ENCODE peak calls at places on chromosomes 7 and 10, in six cellular contexts. M, L, J, B, Y and K are unnamed samples. For H3K4me1, the result is how much of the 10 kb centered on the place peaks cover.

GRCh38 chr7:140625908-140626868 is 14.4 kb downstream of the DENND2A start:
- DNase-seq in B (peak), J (no peak), L (peak), Y (peak), M (peak), K (peak)

GRCh38 chr7:70707823-70708243 is 424.1 kb upstream of the GALNT17 start:
- DNase-seq in B (no peak), M (no peak), Y (no peak), L (no peak), J (no peak), K (no peak)

GRCh38 chr7:5005066-5005465 is 40.6 kb upstream of the RBAK start:
- DNase-seq in J (no peak), B (no peak), Y (no peak), L (no peak), M (no peak), K (no peak)

GRCh38 chr10:133224861-133225366 is 5.1 kb upstream of the UTF1 start:
- DNase-seq in L (no peak), B (no peak), M (peak), J (no peak), Y (no peak), K (peak)

GRCh38 chr10:129099486-129099885 is 367.6 kb upstream of the MGMT start:
- DNase-seq in Y (no peak), M (no peak), J (no peak), L (no peak), B (no peak), K (no peak)

GRCh38 chr10:100670828-100671479 is 74.4 kb upstream of the PAX2 start:
- DNase-seq in J (peak), B (no peak), Y (no peak), L (no peak), M (no peak), K (no peak)

GRCh38 chr10:33661580-33662269 is 327.3 kb upstream of the NRP1 start:
- DNase-seq in Y (peak), L (peak), M (peak), B (peak), J (no peak), K (peak)

GRCh38 chr7:25725483-25725882 is 426.5 kb upstream of the NFE2L3 start:
- DNase-seq in M (no peak), J (no peak), Y (no peak), L (no peak), B (no peak), K (no peak)

GRCh38 chr10:101441539-101442455 is 87.8 kb downstream of the BTRC start:
- DNase-seq in M (no peak), J (peak), Y (peak), B (no peak), L (peak), K (no peak)

GRCh38 chr10:2928219-2928840 is 139.0 kb upstream of the PFKP start:
- DNase-seq in M (peak), L (peak), Y (peak), J (peak), B (peak), K (no peak)

GRCh38 chr10:29915116-29915785 is 144.1 kb downstream of the JCAD start:
- DNase-seq in B (no peak), J (no peak), L (no peak), M (no peak), Y (no peak), K (no peak)

GRCh38 chr7:90384433-90384832 is 18.8 kb upstream of the CLDN12 start:
- DNase-seq in L (no peak), B (no peak), M (no peak), Y (peak), J (no peak), K (no peak)

GRCh38 chr10:73591578-73591902 is 398 bp upstream of the USP54 start:
- DNase-seq in L (no peak), Y (no peak), J (no peak), M (no peak), B (no peak), K (no peak)

GRCh38 chr10:44960098-44960480 is 487 bp downstream of the RASSF4 start:
- DNase-seq in J (no peak), Y (no peak), B (no peak), M (no peak), L (no peak), K (no peak)

GRCh38 chr10:13347235-13348156 is 597 bp downstream of the SEPHS1 start:
- DNase-seq in M (peak), L (peak), Y (peak), J (peak), B (peak), K (peak)

GRCh38 chr10:1230592-1231275 is 174.5 kb downstream of the WDR37 start:
- DNase-seq in Y (no peak), L (no peak), B (no peak), M (no peak), J (no peak), K (no peak)

GRCh38 chr10:43231523-43232078 is 35.3 kb downstream of the RASGEF1A start:
- DNase-seq in J (peak), Y (no peak), L (no peak), M (peak), B (no peak), K (peak)

GRCh38 chr7:70458195-70458695 is 673.7 kb upstream of the GALNT17 start:
- DNase-seq in J (no peak), M (no peak), L (no peak), Y (no peak), B (peak), K (no peak)

GRCh38 chr7:91079491-91079890 is 184.7 kb upstream of the FZD1 start:
- DNase-seq in B (no peak), J (no peak), L (no peak), Y (no peak), M (no peak), K (no peak)

GRCh38 chr7:147509052-147509480 is 1081.5 kb upstream of the C7orf33 start:
- DNase-seq in J (no peak), Y (no peak), L (no peak), M (no peak), B (no peak), K (no peak)

GRCh38 chr7:117312593-117312992 is 10.3 kb downstream of the WNT2 start:
- DNase-seq in M (no peak), B (no peak), Y (no peak), L (no peak), J (no peak), K (no peak)

GRCh38 chr7:31003721-31004120 is 40.0 kb downstream of the GHRHR start:
- DNase-seq in Y (no peak), B (no peak), M (no peak), L (no peak), J (no peak), K (no peak)

GRCh38 chr10:9239298-9239697 is 1184.8 kb downstream of the GATA3 start:
- DNase-seq in Y (peak), B (no peak), J (no peak), L (no peak), M (no peak), K (no peak)

GRCh38 chr7:28135760-28136159 is 44.8 kb downstream of the JAZF1 start:
- DNase-seq in Y (peak), L (no peak), J (no peak), B (no peak), M (no peak), K (no peak)

GRCh38 chr7:18494821-18495408 is 634 bp upstream of the HDAC9 start:
- DNase-seq in J (no peak), Y (no peak), B (no peak), M (peak), L (no peak), K (no peak)

GRCh38 chr10:15227611-15228372 is 59.3 kb upstream of the NMT2 start:
- DNase-seq in J (no peak), M (no peak), L (no peak), Y (no peak), B (no peak), K (no peak)

GRCh38 chr7:116187400-116187799 is 22.9 kb upstream of the TES start:
- DNase-seq in M (no peak), Y (no peak), B (no peak), J (no peak), L (no peak), K (no peak)

GRCh38 chr7:123599766-123600165 is 1.9 kb upstream of the ASB15 start:
- DNase-seq in J (no peak), M (no peak), B (no peak), Y (no peak), L (no peak), K (no peak)

GRCh38 chr7:117975436-117975835 is 102.2 kb upstream of the CTTNBP2 start:
- DNase-seq in L (no peak), Y (peak), B (no peak), M (peak), J (no peak), K (no peak)

GRCh38 chr7:105006367-105007139 is 7.5 kb upstream of the KMT2E start:
- DNase-seq in L (no peak), J (no peak), M (no peak), B (no peak), Y (no peak), K (no peak)

GRCh38 chr10:132420469-132421376 is 23.7 kb downstream of the PWWP2B start:
- DNase-seq in L (peak), M (no peak), B (peak), Y (no peak), J (no peak), K (peak)

GRCh38 chr7:108234981-108235450 is 104.9 kb upstream of the LAMB4 start:
- DNase-seq in J (no peak), B (no peak), Y (peak), L (no peak), M (no peak), K (no peak)

GRCh38 chr7:115113776-115114175 is 191.9 kb downstream of the MDFIC start:
- DNase-seq in M (no peak), L (peak), B (no peak), J (no peak), Y (peak), K (no peak)

GRCh38 chr7:115113131-115113530 is 191.2 kb downstream of the MDFIC start:
- DNase-seq in J (no peak), Y (no peak), L (no peak), B (no peak), M (no peak), K (no peak)

GRCh38 chr7:115110523-115110922 is 188.6 kb downstream of the MDFIC start:
- DNase-seq in J (no peak), M (no peak), L (no peak), B (no peak), Y (no peak), K (no peak)
- H3K4me1 ChIP-seq in J (under half), M (under half), L (under half), B (under half), Y (under half), K (under half)

GRCh38 chr7:8620169-8620568 is 186.8 kb downstream of the NXPH1 start:
- DNase-seq in L (no peak), M (no peak), B (no peak), J (no peak), Y (no peak), K (no peak)

GRCh38 chr7:8612584-8612983 is 179.2 kb downstream of the NXPH1 start:
- DNase-seq in B (no peak), J (no peak), Y (no peak), L (no peak), M (no peak), K (no peak)

DNA sequence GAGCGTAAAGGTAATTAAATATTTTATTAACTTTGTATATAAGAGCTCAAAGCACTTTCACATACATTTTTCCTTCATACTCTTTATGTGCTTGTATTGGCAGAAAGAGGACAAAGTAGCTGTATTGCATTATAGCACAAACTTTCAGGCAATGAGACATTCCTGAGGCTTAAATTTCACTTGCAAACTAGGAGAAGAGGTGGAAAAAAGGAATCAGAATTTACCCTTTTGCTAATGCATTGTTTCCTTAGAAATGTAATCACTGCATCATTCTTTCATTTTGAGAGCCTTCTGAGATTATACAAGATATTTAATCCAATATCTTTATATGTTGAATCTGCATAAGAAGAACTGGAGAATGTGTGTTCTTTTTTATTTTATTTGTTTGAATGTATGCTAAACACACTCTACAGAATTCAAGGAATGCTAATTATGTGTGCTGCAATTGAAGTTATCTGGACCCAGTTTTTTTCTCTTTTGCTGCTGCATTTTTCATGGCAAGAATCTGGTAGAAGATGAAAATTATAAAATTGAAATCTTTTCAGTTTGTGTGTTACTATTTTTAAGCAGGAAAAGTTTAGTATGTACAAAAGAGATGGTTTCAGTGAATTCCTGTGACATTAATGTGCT is 185.1 kb downstream of the NXPH1 start:
- DNase-seq in B (no peak), M (no peak), J (no peak), L (no peak), Y (no peak), K (no peak)
- H3K4me1 ChIP-seq in B (under half), M (under half), J (under half), L (under half), Y (under half), K (under half)

GRCh38 chr10:124651402-124651887 is 92.7 kb downstream of the FAM53B start:
- DNase-seq in M (no peak), J (no peak), B (no peak), Y (no peak), L (no peak), K (no peak)
- H3K4me1 ChIP-seq in M (under half), J (half or more), B (half or more), Y (under half), L (under half), K (under half)

DNA sequence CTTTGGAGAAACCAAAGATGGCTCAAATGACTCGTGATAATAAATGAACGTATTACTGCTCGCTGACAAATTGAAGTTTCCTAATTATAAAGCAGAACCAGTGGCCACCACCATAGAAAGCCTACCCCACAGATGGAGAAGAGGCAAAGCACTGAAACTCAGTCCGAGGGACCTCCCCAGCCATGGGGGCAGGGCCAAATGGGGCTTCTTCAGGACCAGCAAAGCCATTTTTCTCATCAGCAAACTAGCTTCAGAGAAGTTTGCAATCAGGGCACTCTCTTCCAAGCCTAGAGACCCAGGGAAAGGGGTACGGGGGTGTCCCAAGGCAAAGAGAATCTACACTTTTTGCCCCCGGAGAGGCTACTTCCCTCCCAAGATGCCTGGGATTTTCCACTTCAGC is 4.4 kb upstream of the IL6 start:
- DNase-seq in J (no peak), M (no peak), L (no peak), Y (no peak), B (no peak), K (no peak)
- H3K4me1 ChIP-seq in J (under half), M (under half), L (under half), Y (under half), B (under half), K (under half)

GRCh38 chr7:106073701-106074100 is 38.4 kb downstream of the SYPL1 start:
- DNase-seq in Y (no peak), B (no peak), L (no peak), M (no peak), J (no peak), K (no peak)
- H3K4me1 ChIP-seq in Y (under half), B (under half), L (under half), M (under half), J (under half), K (under half)

GRCh38 chr10:88415533-88416130 is 167.5 kb downstream of the RNLS start:
- DNase-seq in B (no peak), J (no peak), L (no peak), M (no peak), Y (no peak), K (no peak)

GRCh38 chr10:88421590-88421989 is 161.5 kb downstream of the RNLS start:
- DNase-seq in Y (no peak), J (no peak), B (no peak), L (no peak), M (no peak), K (no peak)

GRCh38 chr10:88418871-88419270 is 164.2 kb downstream of the RNLS start:
- DNase-seq in J (no peak), L (no peak), Y (no peak), B (no peak), M (no peak), K (no peak)

GRCh38 chr10:88413412-88413811 is 169.7 kb downstream of the RNLS start:
- DNase-seq in M (no peak), J (no peak), Y (no peak), L (no peak), B (no peak), K (no peak)

DNA sequence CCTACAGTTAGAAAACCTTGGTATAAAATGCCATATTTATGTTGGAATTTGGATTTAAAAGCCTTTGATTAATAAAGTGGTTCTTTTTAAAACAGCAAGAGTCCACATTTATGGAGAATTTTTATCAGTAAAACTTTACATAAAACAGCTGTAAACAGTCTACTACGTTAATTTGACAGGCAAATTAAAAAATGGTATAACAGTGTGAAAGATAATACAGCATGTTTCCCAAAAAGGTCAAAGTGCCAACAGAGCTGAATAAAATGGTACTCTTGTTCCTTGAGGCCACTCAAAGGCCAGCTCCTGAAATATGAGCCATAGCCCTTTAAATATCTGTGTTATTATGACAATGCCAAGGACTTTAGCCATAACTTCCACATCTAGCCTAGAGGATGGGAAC is 165.8 kb downstream of the RNLS start:
- DNase-seq in L (no peak), M (no peak), B (no peak), Y (no peak), J (no peak), K (no peak)
- H3K4me1 ChIP-seq in L (under half), M (under half), B (under half), Y (under half), J (under half), K (under half)